ENCODE peak calls at places on chromosomes 12 and 14, in six cellular contexts. M is heart left ventricle; C is IMR-90; R is neuronal stem cell; D is CD4-positive, alpha-beta memory T cell; H is heart right ventricle. F is an unnamed sample.
A peak's percentile ranks its signal among the peaks of the same experiment; 100 is the strongest.

GRCh38 chr12:132071837-132072384 is 72.2 kb downstream of the DDX51 start:
- DNase-seq in C (no peak), H (no peak), M (no peak), D (no peak), R (no peak), F (no peak)

GRCh38 chr14:34452258-34452822 is 9.7 kb downstream of the SPTSSA start:
- DNase-seq in D (no peak), H (no peak), C (no peak), R (no peak), M (no peak), F (no peak)

GRCh38 chr12:31204995-31205582 is 120.9 kb downstream of the SINHCAF start:
- DNase-seq in H (no peak), D (no peak), M (no peak), R (no peak), C (peak; percentile 49), F (no peak)

GRCh38 chr12:92570056-92570753 is 132.6 kb upstream of the PLEKHG7 start:
- DNase-seq in C (peak; percentile 86), R (peak; percentile 89), D (peak; percentile 72), M (no peak), H (peak; percentile 82), F (peak; percentile 68)

GRCh38 chr12:116332705-116333380 is 55.4 kb upstream of the MED13L start:
- DNase-seq in C (no peak), H (no peak), R (peak; percentile 21), D (no peak), M (no peak), F (no peak)

GRCh38 chr12:129961111-129961510 is 57.3 kb upstream of the TMEM132D start:
- DNase-seq in M (no peak), C (no peak), H (no peak), D (no peak), R (no peak), F (no peak)

GRCh38 chr14:50864911-50865310 is 6.9 kb upstream of the ABHD12B start:
- DNase-seq in H (no peak), M (no peak), D (no peak), R (no peak), C (no peak), F (no peak)

GRCh38 chr12:89960607-89961394 is 252.2 kb upstream of the ATP2B1 start:
- DNase-seq in M (no peak), H (no peak), C (peak; percentile 50), R (no peak), D (no peak), F (no peak)

GRCh38 chr12:56080556-56081138 is 682 bp downstream of the ERBB3 start:
- DNase-seq in D (no peak), C (no peak), M (no peak), R (no peak), H (no peak), F (no peak)

GRCh38 chr12:90203556-90203955 is 494.9 kb upstream of the ATP2B1 start:
- DNase-seq in D (no peak), C (no peak), R (no peak), H (no peak), M (no peak), F (no peak)

GRCh38 chr14:40365305-40365704 is 933.1 kb upstream of the FBXO33 start:
- DNase-seq in C (no peak), M (no peak), R (no peak), H (no peak), D (no peak), F (no peak)

GRCh38 chr14:40362856-40363255 is 930.6 kb upstream of the FBXO33 start:
- DNase-seq in R (peak; percentile 3), H (no peak), M (no peak), C (no peak), D (no peak), F (no peak)

GRCh38 chr14:40371011-40371410 is 938.8 kb upstream of the FBXO33 start:
- DNase-seq in M (no peak), R (no peak), D (no peak), H (no peak), C (no peak), F (no peak)

GRCh38 chr14:40368314-40368713 is 936.1 kb upstream of the FBXO33 start:
- DNase-seq in C (no peak), R (no peak), H (no peak), D (no peak), M (no peak), F (no peak)

GRCh38 chr14:40367717-40368116 is 935.5 kb upstream of the FBXO33 start:
- DNase-seq in M (no peak), R (no peak), C (no peak), H (no peak), D (no peak), F (no peak)
- H3K9me3 ChIP-seq in M (no peaks in the 10 kb centered on the region), R (peaks cover 5% of the 10 kb centered on the region), C (peaks cover 2% of the 10 kb centered on the region), H (no peaks in the 10 kb centered on the region), D (no peaks in the 10 kb centered on the region), F (no peaks in the 10 kb centered on the region)

DNA sequence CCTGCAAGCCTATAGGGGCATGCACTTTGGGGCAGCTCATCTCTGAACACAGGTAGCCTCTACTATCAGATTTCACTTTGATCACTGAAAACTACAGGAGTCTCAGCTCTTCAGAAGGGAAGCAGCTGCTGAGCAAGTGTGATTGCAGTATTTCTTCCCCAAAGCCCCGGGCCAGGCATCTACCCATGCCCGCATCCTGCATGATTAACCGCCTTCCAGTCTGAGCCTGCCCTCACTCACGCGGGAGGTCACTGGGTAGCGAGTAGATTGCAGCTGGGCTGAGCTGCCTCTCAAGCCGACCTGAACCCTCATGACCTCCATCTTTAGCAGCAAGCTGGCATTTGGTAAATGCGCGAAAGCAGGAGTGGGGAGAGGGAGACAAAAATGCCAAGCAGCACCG is 334.7 kb downstream of the DPF3 start:
- DNase-seq in D (no peak), M (no peak), C (no peak), H (no peak), R (no peak), F (no peak)
- H3K9me3 ChIP-seq in D (no peaks in the 10 kb centered on the region), M (no peaks in the 10 kb centered on the region), C (no peaks in the 10 kb centered on the region), H (no peaks in the 10 kb centered on the region), R (no peaks in the 10 kb centered on the region), F (no peaks in the 10 kb centered on the region)

GRCh38 chr14:29144598-29144997 is 378.0 kb downstream of the FOXG1 start:
- DNase-seq in H (no peak), C (peak; percentile 99), M (no peak), D (no peak), R (no peak), F (no peak)
- H3K9me3 ChIP-seq in H (no peaks in the 10 kb centered on the region), C (no peaks in the 10 kb centered on the region), M (no peaks in the 10 kb centered on the region), D (no peaks in the 10 kb centered on the region), R (no peaks in the 10 kb centered on the region), F (no peaks in the 10 kb centered on the region)

GRCh38 chr12:34598352-34598827 is 576.1 kb downstream of the ALG10 start:
- DNase-seq in D (no peak), R (no peak), M (no peak), H (no peak), C (no peak), F (no peak)

GRCh38 chr12:34599530-34600513 is 577.5 kb downstream of the ALG10 start:
- DNase-seq in C (no peak), M (no peak), D (no peak), H (no peak), R (no peak), F (no peak)

GRCh38 chr12:34598851-34599529 is 576.7 kb downstream of the ALG10 start:
- DNase-seq in M (no peak), R (no peak), H (no peak), D (no peak), C (no peak), F (no peak)

GRCh38 chr12:34595749-34596733 is 573.7 kb downstream of the ALG10 start:
- DNase-seq in D (no peak), R (no peak), H (no peak), C (no peak), M (no peak), F (peak; percentile 1)

DNA sequence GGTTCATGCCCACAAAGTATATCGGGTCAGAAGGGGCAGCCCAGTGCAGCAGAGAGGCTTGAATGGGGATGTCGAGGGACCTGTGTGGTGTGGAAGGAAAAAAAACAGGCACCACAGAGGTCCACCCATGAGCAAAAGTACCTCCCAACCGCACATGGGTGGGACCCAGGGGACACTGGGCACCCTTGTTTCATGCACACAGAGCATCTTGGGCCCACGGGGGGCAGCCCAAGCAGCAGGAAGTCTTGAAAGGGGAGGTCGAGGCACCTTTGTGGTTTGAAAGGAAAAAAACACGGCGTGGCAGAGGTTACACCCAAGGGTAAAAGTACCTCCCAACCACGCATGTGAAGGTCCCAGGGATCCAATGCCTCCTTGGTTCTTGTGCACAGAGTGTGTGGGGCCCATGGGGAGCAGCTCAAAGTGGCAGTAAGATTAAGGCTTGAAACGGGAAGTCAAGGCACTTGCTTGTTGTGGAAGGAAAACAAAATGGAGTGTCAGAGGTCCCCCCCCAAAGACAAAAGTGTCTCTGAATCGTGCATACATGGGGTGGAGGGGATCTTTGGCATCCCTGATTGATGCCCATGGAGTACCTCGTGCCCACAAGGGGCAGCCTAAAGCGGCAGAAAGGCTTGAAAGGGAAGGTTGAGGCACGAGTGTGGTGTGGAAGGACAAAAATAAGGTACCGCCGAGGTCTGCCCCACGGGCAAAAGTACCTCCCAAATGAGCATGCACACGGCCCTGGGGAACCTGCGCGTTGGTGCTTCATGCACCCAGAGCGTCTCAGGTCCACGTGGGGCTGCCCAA is 575.5 kb downstream of the ALG10 start:
- DNase-seq in D (no peak), H (no peak), M (no peak), C (no peak), R (no peak), F (peak; percentile 1)
- H3K9me3 ChIP-seq in D (no peaks in the 10 kb centered on the region), H (peaks cover 100% of the 10 kb centered on the region), M (peaks cover 61% of the 10 kb centered on the region), C (peaks cover 54% of the 10 kb centered on the region), R (peaks cover 5% of the 10 kb centered on the region), F (no peaks in the 10 kb centered on the region)

GRCh38 chr14:89587128-89587420 is 170.0 kb upstream of the FOXN3 start:
- DNase-seq in H (no peak), C (no peak), M (no peak), R (no peak), D (no peak), F (no peak)
- H3K9me3 ChIP-seq in H (peaks cover 7% of the 10 kb centered on the region), C (no peaks in the 10 kb centered on the region), M (no peaks in the 10 kb centered on the region), R (no peaks in the 10 kb centered on the region), D (no peaks in the 10 kb centered on the region), F (peaks cover 3% of the 10 kb centered on the region)

DNA sequence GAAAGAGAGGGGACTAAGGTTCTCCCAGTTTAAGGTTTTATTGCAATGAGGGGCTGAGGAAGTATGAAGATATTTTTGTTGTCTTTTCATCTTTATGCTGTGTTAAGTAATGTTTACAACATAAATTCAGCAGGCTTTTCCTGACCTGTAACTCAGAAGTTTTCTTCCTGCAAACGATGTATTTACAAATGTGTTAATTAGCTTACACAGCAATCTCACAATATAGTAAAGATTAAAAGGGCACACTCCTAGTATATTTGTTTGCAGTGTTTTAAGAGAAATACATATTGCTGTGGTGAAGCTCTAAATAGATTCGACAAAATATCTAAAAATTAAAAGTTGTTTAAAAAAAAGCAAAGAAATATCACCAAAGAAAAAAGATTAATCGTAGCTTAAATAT is 55.7 kb downstream of the OR11H12 start:
- DNase-seq in M (no peak), D (no peak), R (no peak), C (no peak), H (no peak), F (no peak)
- H3K9me3 ChIP-seq in M (no peaks in the 10 kb centered on the region), D (no peaks in the 10 kb centered on the region), R (no peaks in the 10 kb centered on the region), C (peaks cover 20% of the 10 kb centered on the region), H (peaks cover 11% of the 10 kb centered on the region), F (no peaks in the 10 kb centered on the region)

GRCh38 chr12:77734489-77734888 is 96.2 kb upstream of the NAV3 start:
- DNase-seq in C (peak; percentile 38), D (no peak), H (no peak), M (no peak), R (no peak), F (no peak)

GRCh38 chr12:77741974-77742517 is 88.6 kb upstream of the NAV3 start:
- DNase-seq in D (no peak), R (no peak), M (no peak), C (no peak), H (no peak), F (no peak)

GRCh38 chr12:77736219-77736965 is 94.3 kb upstream of the NAV3 start:
- DNase-seq in M (no peak), R (no peak), D (no peak), H (no peak), C (no peak), F (no peak)
- H3K9me3 ChIP-seq in M (no peaks in the 10 kb centered on the region), R (no peaks in the 10 kb centered on the region), D (no peaks in the 10 kb centered on the region), H (peaks cover 11% of the 10 kb centered on the region), C (no peaks in the 10 kb centered on the region), F (no peaks in the 10 kb centered on the region)

F was measured in BE2C.